ENCODE peak calls at places on chromosome 13, in five cellular contexts. S is naive thymus-derived CD4-positive, alpha-beta T cell; U is omental fat pad; D is testis; V is frontal cortex. T is an unnamed sample.

GRCh38 chr13:60627071-60627686 is 230.2 kb downstream of the TDRD3 start:
- DNase-seq in S (no peak), U (no peak), D (peak), V (no peak), T (no peak)

GRCh38 chr13:35768126-35768525 is 291.6 kb upstream of the MAB21L1 start:
- DNase-seq in S (no peak), U (no peak), D (no peak), V (no peak), T (no peak)

GRCh38 chr13:110215606-110216005 is 91.4 kb downstream of the COL4A1 start:
- DNase-seq in S (no peak), U (no peak), D (no peak), V (no peak), T (no peak)

GRCh38 chr13:61142506-61142905 is 273.1 kb downstream of the PCDH20 start:
- DNase-seq in S (no peak), U (no peak), D (no peak), V (no peak), T (no peak)

GRCh38 chr13:32142956-32143375 is 111.4 kb downstream of the FRY start:
- DNase-seq in S (no peak), U (no peak), D (no peak), V (no peak), T (no peak)

GRCh38 chr13:31008400-31009115 is 76.1 kb downstream of the TEX26 start:
- DNase-seq in S (no peak), U (no peak), D (no peak), V (no peak), T (no peak)

GRCh38 chr13:110440946-110441731 is 120.4 kb downstream of the RAB20 start:
- DNase-seq in S (no peak), U (no peak), D (no peak), V (no peak), T (no peak)

GRCh38 chr13:112917731-112918130 is 51.3 kb upstream of the MCF2L start:
- DNase-seq in S (no peak), U (no peak), D (no peak), V (no peak), T (no peak)

GRCh38 chr13:32669030-32669646 is 82.9 kb downstream of the PDS5B start:
- DNase-seq in S (no peak), U (no peak), D (no peak), V (no peak), T (peak)

GRCh38 chr13:29861694-29862110 is 11.3 kb upstream of the UBL3 start:
- DNase-seq in S (no peak), U (no peak), D (no peak), V (no peak), T (no peak)

GRCh38 chr13:112012004-112012704 is 54.8 kb upstream of the SOX1 start:
- DNase-seq in S (no peak), U (no peak), D (no peak), V (no peak), T (no peak)

GRCh38 chr13:102901615-102902305 is 55.9 kb downstream of the ERCC5 start:
- DNase-seq in S (no peak), U (no peak), D (no peak), V (no peak), T (no peak)

GRCh38 chr13:66111628-66112027 is 1118.5 kb downstream of the PCDH9 start:
- DNase-seq in S (no peak), U (no peak), D (no peak), V (no peak), T (no peak)

GRCh38 chr13:30148171-30148754 is 159.1 kb downstream of the KATNAL1 start:
- DNase-seq in S (no peak), U (no peak), D (no peak), V (no peak), T (no peak)

GRCh38 chr13:47945738-47946137 is 55.3 kb downstream of the SUCLA2 start:
- DNase-seq in S (no peak), U (no peak), D (no peak), V (no peak), T (no peak)

T was measured in naive B cell.